ENCODE peak calls at places on chromosomes 3 and 15, in five cellular contexts. B is AG09309, K is endodermal cell, X is AG10803, L is IMR-90. C is an unnamed sample.

GRCh38 chr3:129618901-129619671 is 12.6 kb upstream of the PLXND1 start:
- DNase-seq in B (no peak), K (no peak), X (no peak), L (no peak), C (no peak)

GRCh38 chr15:52709172-52709979 is 30.2 kb upstream of the ATOSA start:
- DNase-seq in B (no peak), K (peak; percentile 94), X (no peak), L (no peak), C (peak; percentile 52)

GRCh38 chr3:161171639-161172552 is 49.2 kb upstream of the NMD3 start:
- DNase-seq in B (no peak), K (no peak), X (no peak), L (no peak), C (no peak)

GRCh38 chr3:1164101-1164500 is 71.3 kb downstream of the CNTN6 start:
- DNase-seq in B (no peak), K (no peak), X (no peak), L (no peak), C (no peak)

GRCh38 chr3:197132916-197133530 is 103.4 kb upstream of the MELTF start:
- DNase-seq in B (no peak), K (no peak), X (peak; percentile 52), L (no peak), C (no peak)

GRCh38 chr3:133542871-133543270 is 30.6 kb upstream of the CDV3 start:
- DNase-seq in B (no peak), K (no peak), X (no peak), L (no peak), C (no peak)

GRCh38 chr3:101701696-101702634 is 15.4 kb upstream of the RPL24 start:
- DNase-seq in B (no peak), K (no peak), X (no peak), L (no peak), C (no peak)

GRCh38 chr3:107416886-107417285 is 39.6 kb downstream of the CCDC54 start:
- DNase-seq in B (no peak), K (no peak), X (peak; percentile 68), L (peak; percentile 31), C (no peak)

GRCh38 chr15:91311986-91312385 is 211.9 kb downstream of the SV2B start:
- DNase-seq in B (no peak), K (no peak), X (no peak), L (no peak), C (no peak)

GRCh38 chr3:123508176-123508575 is 59.3 kb upstream of the ADCY5 start:
- DNase-seq in B (no peak), K (no peak), X (no peak), L (no peak), C (no peak)

GRCh38 chr15:76101655-76102054 is 41.9 kb downstream of the TMEM266 start:
- DNase-seq in B (no peak), K (no peak), X (no peak), L (no peak), C (no peak)

GRCh38 chr3:129533406-129533805 is 5.0 kb downstream of the RHO start:
- DNase-seq in B (no peak), K (no peak), X (no peak), L (no peak), C (no peak)

GRCh38 chr3:141383555-141384129 is 15.3 kb downstream of the ZBTB38 start:
- DNase-seq in B (no peak), K (no peak), X (peak; percentile 62), L (peak; percentile 67), C (no peak)

GRCh38 chr3:43465109-43465508 is 156.7 kb downstream of the ANO10 start:
- DNase-seq in B (no peak), K (no peak), X (no peak), L (no peak), C (no peak)

GRCh38 chr15:64441852-64442251 is 18.5 kb upstream of the ZNF609 start:
- DNase-seq in B (no peak), K (no peak), X (no peak), L (no peak), C (no peak)

GRCh38 chr15:44537728-44538240 is 837 bp downstream of the EIF3J start:
- DNase-seq in B (no peak), K (no peak), X (peak; percentile 46), L (peak; percentile 43), C (no peak)

GRCh38 chr3:6282920-6283319 is 578.0 kb upstream of the GRM7 start:
- DNase-seq in B (no peak), K (no peak), X (no peak), L (no peak), C (no peak)

GRCh38 chr3:126112531-126113237 is 28.8 kb upstream of the SLC41A3 start:
- DNase-seq in B (no peak), K (peak; percentile 31), X (no peak), L (no peak), C (no peak)

GRCh38 chr15:50850003-50850402 is 58.5 kb upstream of the AP4E1 start:
- DNase-seq in B (no peak), K (no peak), X (no peak), L (no peak), C (no peak)

GRCh38 chr15:61480295-61480694 is 251.2 kb upstream of the RORA start:
- DNase-seq in B (no peak), K (no peak), X (no peak), L (no peak), C (no peak)

GRCh38 chr3:71573181-71573580 is 10.3 kb downstream of the FOXP1 start:
- DNase-seq in B (no peak), K (no peak), X (no peak), L (no peak), C (no peak)

GRCh38 chr15:25091421-25092158 is 136.8 kb downstream of the SNRPN start:
- DNase-seq in B (no peak), K (peak; percentile 27), X (no peak), L (no peak), C (no peak)

GRCh38 chr3:32719335-32719734 is 34.3 kb downstream of the CNOT10 start:
- DNase-seq in B (no peak), K (no peak), X (no peak), L (no peak), C (no peak)

GRCh38 chr3:168165390-168166269 is 69.9 kb upstream of the GOLIM4 start:
- DNase-seq in B (peak; percentile 60), K (peak; percentile 75), X (peak; percentile 78), L (peak; percentile 76), C (peak; percentile 59)

GRCh38 chr15:81118361-81118760 is 15.7 kb upstream of the CFAP161 start:
- DNase-seq in B (no peak), K (no peak), X (no peak), L (no peak), C (no peak)

GRCh38 chr3:72318504-72319201 is 529.6 kb downstream of the SHQ1 start:
- DNase-seq in B (no peak), K (no peak), X (no peak), L (peak; percentile 53), C (no peak)

GRCh38 chr3:197331131-197331530 is 32.7 kb upstream of the DLG1 start:
- DNase-seq in B (no peak), K (peak; percentile 44), X (peak; percentile 48), L (no peak), C (no peak)

GRCh38 chr15:35289029-35289617 is 204.0 kb upstream of the NANOGP8 start:
- DNase-seq in B (peak; percentile 50), K (no peak), X (peak; percentile 78), L (peak; percentile 81), C (peak; percentile 18)

GRCh38 chr3:23654571-23654970 is 151.2 kb upstream of the UBE2E1 start:
- DNase-seq in B (no peak), K (no peak), X (no peak), L (no peak), C (peak; percentile 82)

GRCh38 chr15:88606437-88606794 is 14.7 kb upstream of the AEN start:
- DNase-seq in B (no peak), K (peak; percentile 75), X (no peak), L (no peak), C (no peak)

GRCh38 chr3:112972158-112972557 is 2.7 kb downstream of the CD200R1 start:
- DNase-seq in B (no peak), K (no peak), X (no peak), L (no peak), C (no peak)
- H3K4me3 ChIP-seq in B (no peak overlapping the region), K (no peak overlapping the region), X (no peak overlapping the region), L (no peak overlapping the region), C (no peak overlapping the region)

GRCh38 chr15:42273099-42273899 is at the start of the genes GANC and TMEM87A:
- DNase-seq in B (peak; percentile 96), K (peak; percentile 99), X (peak; percentile 98), L (peak; percentile 99), C (peak; percentile 95)

GRCh38 chr15:42273900-42274692 is 863 bp upstream of the TMEM87A start:
- DNase-seq in B (no peak), K (peak; percentile 69), X (peak; percentile 85), L (peak; percentile 67), C (peak; percentile 50)

GRCh38 chr15:42270996-42271395 is 2.0 kb upstream of the GANC start:
- DNase-seq in B (no peak), K (no peak), X (no peak), L (no peak), C (no peak)

GRCh38 chr15:42274693-42274971 is 1.4 kb upstream of the TMEM87A start:
- DNase-seq in B (no peak), K (peak; percentile 53), X (no peak), L (no peak), C (no peak)

DNA sequence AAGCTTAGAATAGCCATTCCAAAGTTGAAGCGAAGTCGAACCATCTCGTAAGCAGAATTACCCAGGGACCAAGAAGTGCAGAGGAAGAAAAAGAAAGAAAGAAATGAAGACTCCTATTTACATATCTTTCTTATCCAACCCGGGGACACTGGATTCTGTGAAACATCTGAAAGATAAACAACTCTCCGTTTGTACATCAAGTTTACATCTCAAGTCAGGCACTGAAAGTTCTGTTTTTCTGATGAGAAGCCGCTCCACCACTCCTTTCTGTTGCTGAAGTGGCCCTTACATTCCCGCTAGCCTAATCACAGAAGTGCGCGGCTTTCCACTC is 268 bp upstream of the GANC start:
- DNase-seq in B (no peak), K (no peak), X (no peak), L (no peak), C (no peak)
- H3K4me3 ChIP-seq in B (peak overlapping the region; percentile 92), K (peak overlapping the region; percentile 88), X (peak overlapping the region; percentile 89), L (peak overlapping the region; percentile 78), C (peak overlapping the region; percentile 95)

DNA sequence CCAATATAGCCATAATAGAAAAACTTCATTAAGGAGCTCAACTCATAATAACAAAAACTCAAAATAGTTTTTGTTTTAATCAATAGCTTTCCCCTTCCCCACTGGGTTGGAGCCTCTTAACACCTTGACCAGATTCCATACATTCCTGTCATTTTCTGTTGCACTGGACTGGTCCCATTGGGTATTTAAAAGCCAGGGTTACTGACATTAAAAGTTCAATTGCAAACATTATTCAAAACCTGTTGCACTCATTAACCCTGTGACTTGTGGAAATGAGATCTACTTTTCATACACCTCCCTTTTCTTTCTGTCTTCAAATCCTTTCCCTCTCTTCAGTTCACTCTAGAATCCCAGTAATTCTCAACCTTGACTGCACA is 1.7 kb upstream of the HRG start:
- DNase-seq in B (no peak), K (no peak), X (no peak), L (no peak), C (no peak)
- H3K4me3 ChIP-seq in B (no peak overlapping the region), K (peak overlapping the region; percentile 39), X (no peak overlapping the region), L (no peak overlapping the region), C (no peak overlapping the region)

DNA sequence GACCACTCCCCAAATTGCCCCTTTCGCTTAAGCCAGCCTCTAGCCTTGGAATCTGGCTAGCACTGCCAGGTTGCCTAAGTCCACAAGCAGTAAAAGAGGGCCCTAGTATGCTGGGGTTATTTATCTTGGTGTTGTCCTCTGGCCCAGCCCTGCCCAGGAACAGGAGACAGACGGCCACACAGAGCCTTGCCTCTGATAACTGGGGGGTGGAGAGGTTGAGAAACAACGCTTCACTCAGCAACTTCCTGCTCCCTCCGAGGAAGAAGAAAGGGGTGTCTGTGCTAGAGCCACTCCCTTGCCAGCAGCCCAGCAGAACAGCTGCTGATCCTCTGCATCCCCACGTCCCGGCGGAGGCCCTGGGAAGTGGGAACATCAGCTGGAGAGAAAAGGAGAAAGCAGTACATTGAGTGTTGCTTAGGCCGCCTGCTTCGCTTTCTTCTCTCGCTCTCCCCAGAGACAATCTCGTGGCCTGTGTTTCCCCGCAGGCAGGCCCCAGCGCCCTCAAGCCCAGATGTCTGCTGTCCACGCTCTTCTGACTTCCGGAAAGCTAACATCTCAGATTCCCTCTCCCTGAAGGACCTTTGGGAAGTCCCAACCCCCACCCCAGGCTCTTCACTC is 22.6 kb upstream of the C3orf70 start:
- DNase-seq in B (no peak), K (peak; percentile 77), X (peak; percentile 48), L (peak; percentile 22), C (no peak)
- H3K4me3 ChIP-seq in B (no peak overlapping the region), K (peak overlapping the region; percentile 54), X (no peak overlapping the region), L (no peak overlapping the region), C (no peak overlapping the region)